ENCODE peak calls at places on chromosomes 2 and 18, in five cellular contexts. U is NB4, N is endothelial cell of umbilical vein, S is tibial nerve, Q is K562. P is an unnamed sample.

GRCh38 chr18:21682276-21683051 is 22.1 kb downstream of the ABHD3 start:
- DNase-seq in U (peak; percentile 83), N (peak; percentile 74), S (peak; percentile 11), Q (no peak), P (peak; percentile 80)

GRCh38 chr2:42047488-42048317 is at the start of gene PKDCC:
- DNase-seq in U (peak; percentile 69), N (peak; percentile 62), S (peak; percentile 63), Q (peak; percentile 90), P (peak; percentile 89)

GRCh38 chr2:10538224-10538894 is 90.2 kb upstream of the ODC1 start:
- DNase-seq in U (peak; percentile 46), N (no peak), S (no peak), Q (no peak), P (no peak)

GRCh38 chr2:99809259-99809900 is 319.6 kb upstream of the REV1 start:
- DNase-seq in U (no peak), N (no peak), S (no peak), Q (no peak), P (no peak)

GRCh38 chr2:212732860-212733259 is 194.3 kb upstream of the ERBB4 start:
- DNase-seq in U (peak; percentile 24), N (no peak), S (no peak), Q (no peak), P (no peak)

GRCh38 chr2:73176881-73177644 is 25.3 kb upstream of the NOTO start:
- DNase-seq in U (peak; percentile 88), N (peak; percentile 87), S (peak; percentile 93), Q (peak; percentile 94), P (peak; percentile 83)

GRCh38 chr2:98607741-98608117 is 583 bp downstream of the COA5 start:
- DNase-seq in U (no peak), N (no peak), S (no peak), Q (no peak), P (no peak)

GRCh38 chr2:224404766-224405165 is 2.9 kb upstream of the FAM124B start:
- DNase-seq in U (no peak), N (no peak), S (no peak), Q (no peak), P (no peak)

GRCh38 chr2:187440101-187440500 is 8.0 kb downstream of the CALCRL start:
- DNase-seq in U (no peak), N (peak; percentile 64), S (no peak), Q (no peak), P (no peak)

GRCh38 chr2:67485431-67485830 is 88.3 kb downstream of the ETAA1 start:
- DNase-seq in U (no peak), N (peak; percentile 32), S (no peak), Q (no peak), P (no peak)

DNA sequence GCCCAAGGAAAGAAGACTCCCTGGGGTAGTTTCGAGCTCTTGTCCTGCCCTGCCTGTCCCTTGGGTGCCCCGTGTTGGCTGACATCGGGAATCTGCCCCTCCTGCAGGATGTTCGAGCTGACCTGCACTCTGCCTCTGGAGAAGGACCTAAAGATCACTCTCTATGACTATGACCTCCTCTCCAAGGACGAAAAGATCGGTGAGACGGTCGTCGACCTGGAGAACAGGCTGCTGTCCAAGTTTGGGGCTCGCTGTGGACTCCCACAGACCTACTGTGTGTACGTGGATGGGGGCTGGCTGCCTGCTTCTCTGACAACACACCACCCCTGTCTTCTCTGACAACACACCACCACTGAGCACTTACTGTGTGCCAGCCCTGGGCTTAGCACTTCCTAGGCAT is 210.8 kb downstream of the DYSF start:
- DNase-seq in U (no peak), N (no peak), S (no peak), Q (no peak), P (no peak)
- TF ChIP-seq POLR2A in U (no peak), N (no peak), S (no peak), Q (no peak), P (no peak)

GRCh38 chr2:112787729-112788401 is 3.6 kb upstream of the IL1A start:
- DNase-seq in U (peak; percentile 91), N (no peak), S (no peak), Q (no peak), P (peak; percentile 8)

GRCh38 chr2:112782234-112782799 is 2.0 kb downstream of the IL1A start:
- DNase-seq in U (no peak), N (no peak), S (no peak), Q (no peak), P (no peak)

GRCh38 chr2:112787294-112787693 is 3.0 kb upstream of the IL1A start:
- DNase-seq in U (no peak), N (peak; percentile 55), S (no peak), Q (no peak), P (no peak)

GRCh38 chr2:112783187-112783721 is 1.0 kb downstream of the IL1A start:
- DNase-seq in U (no peak), N (peak; percentile 62), S (no peak), Q (no peak), P (no peak)

GRCh38 chr2:112784199-112785189 is at the start of gene IL1A:
- DNase-seq in U (peak; percentile 74), N (peak; percentile 73), S (no peak), Q (peak; percentile 50), P (no peak)
- TF ChIP-seq POLR2A in U (no peak), N (no peak), S (no peak), Q (no peak), P (no peak)

GRCh38 chr2:201950606-201951005 is 83.0 kb upstream of the FZD7 start:
- DNase-seq in U (no peak), N (no peak), S (no peak), Q (no peak), P (no peak)
- TF ChIP-seq POLR2A in U (no peak), N (no peak), S (no peak), Q (no peak), P (no peak)

DNA sequence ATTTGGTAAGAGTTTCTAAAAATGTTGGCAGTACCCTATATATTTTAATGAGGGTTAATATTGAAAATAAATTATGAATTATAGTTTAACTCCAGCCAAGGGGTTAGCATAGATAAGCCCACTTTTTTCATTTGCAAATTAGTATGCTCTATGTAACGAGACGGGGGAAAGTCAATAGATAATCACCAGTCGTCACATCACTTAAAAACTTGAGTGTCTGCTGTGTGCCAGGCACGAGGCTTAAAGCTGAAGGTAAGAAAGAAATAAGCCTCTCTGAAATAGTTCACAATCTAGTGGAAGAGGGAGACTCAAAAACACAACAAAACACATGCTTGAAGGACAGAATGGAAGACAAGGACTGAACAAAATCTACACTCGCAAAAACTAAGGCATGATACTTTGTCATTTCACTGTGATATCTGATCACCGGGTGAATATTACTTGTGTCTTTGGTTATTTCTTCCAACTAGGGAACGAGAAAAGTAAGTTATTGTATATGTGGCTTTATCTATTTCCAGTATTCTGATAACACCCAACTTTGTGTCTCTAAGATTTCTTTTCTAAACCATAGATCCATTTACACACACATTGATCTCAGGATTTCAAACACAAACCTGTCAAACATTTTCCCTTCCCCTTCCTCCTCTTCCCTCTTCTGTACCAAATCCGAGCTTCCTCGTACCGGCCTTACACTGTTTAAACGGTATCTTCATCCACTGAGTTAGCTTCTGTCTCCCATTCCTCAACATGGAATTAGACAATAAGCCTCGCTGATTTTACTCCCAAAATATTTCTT is 199.1 kb downstream of the PIEZO2 start:
- DNase-seq in U (no peak), N (no peak), S (no peak), Q (no peak), P (no peak)
- TF ChIP-seq POLR2A in U (no peak), N (no peak), S (no peak), Q (no peak), P (no peak)

DNA sequence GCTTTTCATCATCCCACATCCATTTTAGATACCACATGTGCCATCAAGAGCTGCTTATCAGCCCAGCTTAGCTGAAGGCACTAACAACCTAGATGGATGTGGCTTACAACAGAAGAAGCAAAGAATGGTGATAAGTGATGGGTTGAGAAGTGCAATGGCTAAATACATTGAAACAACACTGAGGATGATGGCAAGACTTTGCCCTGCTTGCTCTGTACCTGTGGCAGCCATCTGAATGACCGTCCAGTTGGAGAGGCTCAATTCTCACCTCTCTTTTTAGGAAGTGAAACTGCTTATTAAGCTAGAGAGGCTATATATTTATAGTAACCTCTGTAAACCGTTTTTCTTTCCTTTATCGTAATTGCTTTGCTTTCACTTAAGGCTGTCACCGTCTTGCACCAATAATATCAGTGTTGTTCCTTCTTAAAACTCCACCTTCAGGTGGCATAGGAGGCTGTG is 5.7 kb downstream of the GPATCH11 start:
- DNase-seq in U (peak; percentile 14), N (no peak), S (no peak), Q (no peak), P (no peak)
- TF ChIP-seq POLR2A in U (no peak), N (no peak), S (no peak), Q (no peak), P (no peak)

GRCh38 chr18:69758458-69758857 is 189.2 kb downstream of the CD226 start:
- DNase-seq in U (no peak), N (no peak), S (no peak), Q (no peak), P (no peak)
- TF ChIP-seq POLR2A in U (no peak), N (no peak), S (no peak), Q (no peak), P (no peak)

DNA sequence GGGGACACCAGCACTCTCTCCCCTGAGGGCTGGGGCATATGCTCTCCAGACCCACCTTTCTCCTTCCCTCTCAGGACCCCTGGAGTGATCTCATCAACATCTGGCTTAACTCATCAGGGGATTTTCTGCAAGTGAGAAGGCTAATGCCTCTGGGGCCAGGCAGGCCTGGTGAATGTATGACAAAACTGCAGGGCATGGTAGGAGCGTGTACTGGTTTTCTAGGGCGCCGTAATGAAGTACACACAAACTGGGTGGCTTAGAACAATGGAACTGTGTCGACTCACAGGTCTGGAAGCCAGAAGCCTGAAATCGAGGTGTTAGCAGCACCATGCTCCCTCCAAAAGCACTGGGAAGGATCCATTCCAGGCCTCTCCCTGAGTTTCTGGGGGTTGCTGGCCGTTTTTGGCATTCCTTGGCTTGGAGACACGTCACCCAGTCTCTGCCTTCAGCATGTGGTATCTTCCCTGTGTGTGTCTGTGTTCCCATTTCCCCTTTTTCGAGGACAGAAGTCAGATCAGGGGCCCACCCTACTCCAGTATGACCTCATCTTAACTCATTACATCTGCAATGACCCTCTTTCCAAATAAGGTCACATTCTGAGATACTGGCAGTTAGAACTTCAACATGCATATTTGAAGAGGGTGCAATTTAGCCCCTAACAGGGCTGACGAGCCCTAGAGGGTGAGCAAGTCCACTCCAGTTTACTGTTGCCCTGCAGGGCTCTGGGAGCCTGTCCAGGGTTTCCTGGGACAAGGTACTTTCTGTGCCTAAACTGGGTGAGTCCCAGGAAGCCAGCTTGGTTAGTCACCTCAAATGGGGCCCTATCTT is 45.5 kb upstream of the CAB39 start:
- DNase-seq in U (peak; percentile 93), N (no peak), S (no peak), Q (no peak), P (peak; percentile 77)
- TF ChIP-seq POLR2A in U (no peak), N (no peak), S (no peak), Q (no peak), P (no peak)

P was measured in erythroblast.